ENCODE peak calls at places on chromosomes 7 and 10, in seven cellular contexts. K, M, J, G, A, Z and W are unnamed samples.
A peak's percentile ranks its signal among the peaks of the same experiment; 100 is the strongest.

GRCh38 chr10:88037623-88038022 is 174.2 kb downstream of the PTEN start:
- DNase-seq in K (no peak), M (no peak), J (no peak), G (no peak), A (no peak), Z (no peak), W (peak; percentile 47)

GRCh38 chr10:26438534-26439269 is 561 bp downstream of the APBB1IP start:
- DNase-seq in K (peak; percentile 51), M (peak; percentile 31), J (peak; percentile 45), G (peak; percentile 48), A (peak; percentile 82), Z (no peak), W (no peak)

GRCh38 chr10:93334901-93335312 is 147.2 kb downstream of the MYOF start:
- DNase-seq in K (no peak), M (no peak), J (no peak), G (no peak), A (no peak), Z (no peak), W (no peak)

GRCh38 chr7:154627571-154628290 is 375.2 kb downstream of the PAXIP1 start:
- DNase-seq in K (no peak), M (no peak), J (no peak), G (no peak), A (no peak), Z (no peak), W (no peak)

GRCh38 chr10:114658175-114658574 is at the start of gene ABLIM1:
- DNase-seq in K (no peak), M (no peak), J (no peak), G (no peak), A (no peak), Z (no peak), W (no peak)

GRCh38 chr10:103757531-103758293 is 97.7 kb downstream of the SH3PXD2A start:
- DNase-seq in K (no peak), M (peak; percentile 45), J (peak; percentile 61), G (peak; percentile 3), A (no peak), Z (no peak), W (peak; percentile 80)

GRCh38 chr7:38413784-38414183 is 140.3 kb upstream of the TARP start:
- DNase-seq in K (no peak), M (no peak), J (no peak), G (no peak), A (no peak), Z (no peak), W (peak; percentile 30)

GRCh38 chr7:3140834-3141233 is 97.2 kb upstream of the CARD11 start:
- DNase-seq in K (no peak), M (no peak), J (no peak), G (no peak), A (no peak), Z (no peak), W (no peak)

GRCh38 chr10:101687088-101687487 is 7.9 kb downstream of the FBXW4 start:
- DNase-seq in K (no peak), M (no peak), J (no peak), G (no peak), A (no peak), Z (no peak), W (no peak)

GRCh38 chr10:71746344-71747037 is 26.8 kb downstream of the VSIR start:
- DNase-seq in K (no peak), M (peak; percentile 57), J (peak; percentile 68), G (no peak), A (peak; percentile 71), Z (peak; percentile 49), W (no peak)
- H3K4me3 ChIP-seq in K (peak overlapping the region; percentile 24), M (no peak overlapping the region), J (no peak overlapping the region), G (peak overlapping the region; percentile 38), A (no peak overlapping the region), Z (no peak overlapping the region), W (no peak overlapping the region)

GRCh38 chr10:31347705-31348104 is 28.7 kb downstream of the ZEB1 start:
- DNase-seq in K (no peak), M (no peak), J (no peak), G (no peak), A (no peak), Z (no peak), W (no peak)
- H3K4me3 ChIP-seq in K (no peak overlapping the region), M (no peak overlapping the region), J (no peak overlapping the region), G (no peak overlapping the region), A (no peak overlapping the region), Z (no peak overlapping the region), W (no peak overlapping the region)

GRCh38 chr10:29438271-29438670 is 149.4 kb downstream of the LYZL1 start:
- DNase-seq in K (no peak), M (no peak), J (no peak), G (no peak), A (no peak), Z (no peak), W (no peak)
- H3K4me3 ChIP-seq in K (no peak overlapping the region), M (no peak overlapping the region), J (no peak overlapping the region), G (no peak overlapping the region), A (no peak overlapping the region), Z (no peak overlapping the region), W (no peak overlapping the region)

GRCh38 chr7:151777913-151778670 is 98.8 kb downstream of the PRKAG2 start:
- DNase-seq in K (no peak), M (no peak), J (no peak), G (no peak), A (no peak), Z (no peak), W (no peak)

GRCh38 chr7:151779255-151779654 is 97.7 kb downstream of the PRKAG2 start:
- DNase-seq in K (no peak), M (no peak), J (no peak), G (no peak), A (no peak), Z (no peak), W (no peak)

GRCh38 chr7:151782598-151783448 is 94.1 kb downstream of the PRKAG2 start:
- DNase-seq in K (peak; percentile 48), M (peak; percentile 69), J (peak; percentile 74), G (peak; percentile 52), A (peak; percentile 85), Z (peak; percentile 70), W (no peak)

GRCh38 chr7:151781161-151781845 is 95.6 kb downstream of the PRKAG2 start:
- DNase-seq in K (no peak), M (no peak), J (no peak), G (no peak), A (no peak), Z (no peak), W (no peak)

DNA sequence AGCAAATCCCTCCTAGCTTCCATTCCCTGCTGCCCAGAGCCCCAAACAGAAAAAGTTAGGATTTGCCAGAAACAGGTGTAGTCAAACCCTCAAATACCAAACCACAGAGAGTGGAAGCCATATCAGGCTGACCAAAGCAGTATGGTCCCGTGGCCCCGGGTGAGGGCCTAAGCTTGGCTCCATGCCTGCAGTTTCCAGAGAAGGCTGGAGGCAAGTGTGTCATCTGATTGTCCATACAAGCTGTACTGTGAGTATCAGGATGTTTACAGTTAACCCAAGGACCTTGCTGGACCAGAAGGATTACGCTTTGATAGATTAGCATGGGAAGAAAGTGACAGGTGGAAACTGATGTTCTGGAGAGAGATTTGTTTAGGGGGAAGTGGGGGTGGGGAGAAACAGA is 96.3 kb downstream of the PRKAG2 start:
- DNase-seq in K (no peak), M (no peak), J (no peak), G (no peak), A (no peak), Z (no peak), W (no peak)
- H3K4me3 ChIP-seq in K (no peak overlapping the region), M (no peak overlapping the region), J (no peak overlapping the region), G (no peak overlapping the region), A (no peak overlapping the region), Z (no peak overlapping the region), W (no peak overlapping the region)

GRCh38 chr7:121697731-121698396 is 175.1 kb upstream of the PTPRZ1 start:
- DNase-seq in K (no peak), M (no peak), J (no peak), G (no peak), A (no peak), Z (no peak), W (no peak)
- H3K4me3 ChIP-seq in K (no peak overlapping the region), M (no peak overlapping the region), J (no peak overlapping the region), G (no peak overlapping the region), A (no peak overlapping the region), Z (no peak overlapping the region), W (no peak overlapping the region)

GRCh38 chr7:117085769-117086463 is 132.6 kb downstream of the ST7 start:
- DNase-seq in K (no peak), M (no peak), J (no peak), G (no peak), A (no peak), Z (no peak), W (no peak)
- H3K4me3 ChIP-seq in K (no peak overlapping the region), M (no peak overlapping the region), J (no peak overlapping the region), G (no peak overlapping the region), A (no peak overlapping the region), Z (no peak overlapping the region), W (no peak overlapping the region)

DNA sequence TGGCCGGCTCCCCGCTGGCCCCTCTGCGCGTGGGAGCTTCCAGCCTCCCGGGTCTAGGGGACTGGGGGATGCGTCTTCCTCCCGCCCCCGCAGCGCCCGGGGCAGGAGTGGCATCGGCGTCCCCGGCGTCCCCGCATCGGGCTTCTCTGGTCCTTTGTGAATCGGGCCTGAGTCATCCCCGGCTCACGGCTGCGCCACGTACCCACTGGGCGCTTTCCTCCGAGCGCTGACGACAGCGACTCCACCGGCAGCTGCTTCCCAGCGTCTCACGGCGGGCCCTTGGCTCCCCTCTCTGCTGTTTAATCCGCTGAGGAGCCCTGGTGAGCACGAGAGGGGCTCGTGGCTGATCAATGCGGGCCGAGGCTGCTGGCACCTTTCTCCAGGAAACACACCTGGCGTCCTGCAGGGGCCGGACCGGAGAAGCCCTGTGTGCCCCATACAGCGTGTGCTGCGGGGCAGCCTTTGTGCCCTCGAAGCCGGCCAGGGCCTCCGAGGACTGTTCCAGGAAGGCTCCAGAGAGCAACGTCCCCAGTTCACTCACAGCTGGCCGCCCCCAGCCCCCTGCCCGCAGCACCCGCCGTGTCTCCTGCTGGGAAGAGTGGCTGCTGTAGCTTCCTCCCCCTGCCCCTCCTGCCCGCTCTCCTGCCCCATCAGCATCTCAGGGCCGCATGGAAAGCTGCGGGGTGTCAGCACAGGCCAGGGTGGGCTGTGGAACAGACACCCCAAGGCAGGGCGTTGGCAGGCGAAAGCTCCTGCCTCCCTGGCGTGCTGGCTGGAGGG is 95.5 kb upstream of the DIP2C start:
- DNase-seq in K (no peak), M (peak; percentile 45), J (peak; percentile 46), G (no peak), A (peak; percentile 57), Z (no peak), W (no peak)
- H3K4me3 ChIP-seq in K (no peak overlapping the region), M (peak overlapping the region; percentile 40), J (peak overlapping the region; percentile 56), G (no peak overlapping the region), A (peak overlapping the region; percentile 37), Z (peak overlapping the region; percentile 18), W (no peak overlapping the region)

GRCh38 chr7:37093257-37093656 is 355.4 kb downstream of the ELMO1 start:
- DNase-seq in K (no peak), M (no peak), J (no peak), G (no peak), A (no peak), Z (no peak), W (no peak)
- H3K4me3 ChIP-seq in K (no peak overlapping the region), M (no peak overlapping the region), J (no peak overlapping the region), G (no peak overlapping the region), A (no peak overlapping the region), Z (no peak overlapping the region), W (no peak overlapping the region)